ENCODE peak calls at places on chromosomes 16 and 17, in six cellular contexts. One of them, this sample, is unnamed.
A peak's percentile ranks its signal among the peaks of the same experiment; 100 is the strongest.

GRCh38 chr17:58402047-58402446 is 15.3 kb downstream of the RNF43 start:
- DNase-seq in stomach: no peak
- DNase-seq in AG08396: no peak
- DNase-seq in skeletal muscle cell: no peak
- DNase-seq in A172: peak; percentile 61
- DNase-seq in NCI-H748 treated with DMSO at 0.1 percent for 48 hours: no peak
- DNase-seq in this sample: peak; percentile 62

GRCh38 chr17:17779015-17779611 is 57.7 kb downstream of the SREBF1 start:
- DNase-seq in stomach: no peak
- DNase-seq in AG08396: no peak
- DNase-seq in skeletal muscle cell: no peak
- DNase-seq in A172: no peak
- DNase-seq in NCI-H748 treated with DMSO at 0.1 percent for 48 hours: no peak
- DNase-seq in this sample: no peak

GRCh38 chr17:40922239-40922638 is 15.2 kb downstream of the KRT23 start:
- DNase-seq in stomach: peak; percentile 32
- DNase-seq in AG08396: peak; percentile 80
- DNase-seq in skeletal muscle cell: peak; percentile 47
- DNase-seq in A172: peak; percentile 86
- DNase-seq in NCI-H748 treated with DMSO at 0.1 percent for 48 hours: no peak
- DNase-seq in this sample: peak; percentile 68

GRCh38 chr17:14201595-14201994 is 35.1 kb downstream of the CDRT15 start:
- DNase-seq in stomach: no peak
- DNase-seq in AG08396: no peak
- DNase-seq in skeletal muscle cell: no peak
- DNase-seq in A172: no peak
- DNase-seq in NCI-H748 treated with DMSO at 0.1 percent for 48 hours: no peak
- DNase-seq in this sample: no peak

GRCh38 chr17:49547566-49547965 is 28.1 kb upstream of the NXPH3 start:
- DNase-seq in stomach: no peak
- DNase-seq in AG08396: peak; percentile 4
- DNase-seq in skeletal muscle cell: no peak
- DNase-seq in A172: no peak
- DNase-seq in NCI-H748 treated with DMSO at 0.1 percent for 48 hours: no peak
- DNase-seq in this sample: no peak

GRCh38 chr16:1193143-1193824 is 31.8 kb downstream of the TPSG1 start:
- DNase-seq in stomach: no peak
- DNase-seq in AG08396: no peak
- DNase-seq in skeletal muscle cell: no peak
- DNase-seq in A172: no peak
- DNase-seq in NCI-H748 treated with DMSO at 0.1 percent for 48 hours: no peak
- DNase-seq in this sample: no peak

GRCh38 chr17:74970395-74970794 is 2.2 kb downstream of the HID1 start:
- DNase-seq in stomach: no peak
- DNase-seq in AG08396: no peak
- DNase-seq in skeletal muscle cell: no peak
- DNase-seq in A172: no peak
- DNase-seq in NCI-H748 treated with DMSO at 0.1 percent for 48 hours: no peak
- DNase-seq in this sample: no peak

GRCh38 chr17:79306688-79307323 is 232.2 kb downstream of the ENGASE start:
- DNase-seq in stomach: peak; percentile 68
- DNase-seq in AG08396: no peak
- DNase-seq in skeletal muscle cell: no peak
- DNase-seq in A172: peak; percentile 38
- DNase-seq in NCI-H748 treated with DMSO at 0.1 percent for 48 hours: no peak
- DNase-seq in this sample: no peak

GRCh38 chr17:8235676-8236075 is 12.2 kb downstream of the CTC1 start:
- DNase-seq in stomach: no peak
- DNase-seq in AG08396: no peak
- DNase-seq in skeletal muscle cell: no peak
- DNase-seq in A172: no peak
- DNase-seq in NCI-H748 treated with DMSO at 0.1 percent for 48 hours: no peak
- DNase-seq in this sample: no peak

GRCh38 chr16:78705694-78706093 is 606.2 kb downstream of the WWOX start:
- DNase-seq in stomach: no peak
- DNase-seq in AG08396: no peak
- DNase-seq in skeletal muscle cell: no peak
- DNase-seq in A172: no peak
- DNase-seq in NCI-H748 treated with DMSO at 0.1 percent for 48 hours: no peak
- DNase-seq in this sample: peak; percentile 32

This sample was measured in OCI-M1.